ENCODE peak calls at places on chromosomes 6 and 20, in five cellular contexts. R is activated T-cell treated with anti-CD3 and anti-CD28 coated beads for 24 hours, N is posterior cingulate gyrus, C is dermis microvascular lymphatic vessel endothelial cell, B is OCI-LY7. I is an unnamed sample.

GRCh38 chr6:20312581-20312980 is 89.1 kb upstream of the E2F3 start:
- DNase-seq in N (no peak), C (peak), B (no peak), R (no peak), I (peak)

GRCh38 chr6:72861059-72861458 is 239.2 kb downstream of the KCNQ5 start:
- DNase-seq in R (no peak), N (no peak), B (no peak), C (no peak), I (no peak)

GRCh38 chr20:40770564-40771307 is 81.7 kb upstream of the MAFB start:
- DNase-seq in R (no peak), B (no peak), C (no peak), N (no peak), I (no peak)

GRCh38 chr20:63330940-63331339 is 30.2 kb downstream of the CHRNA4 start:
- DNase-seq in N (no peak), C (no peak), R (no peak), B (no peak), I (peak)

GRCh38 chr20:40966103-40966502 is 62.5 kb upstream of the TOP1 start:
- DNase-seq in C (no peak), R (no peak), B (peak), N (no peak), I (no peak)

GRCh38 chr6:35896228-35896627 is 24.7 kb downstream of the SRPK1 start:
- DNase-seq in R (no peak), C (no peak), N (no peak), B (no peak), I (no peak)

GRCh38 chr6:20744911-20745557 is 210.8 kb downstream of the CDKAL1 start:
- DNase-seq in C (no peak), N (no peak), B (no peak), R (no peak), I (no peak)

GRCh38 chr20:34946661-34947060 is 8.9 kb downstream of the GSS start:
- DNase-seq in R (no peak), C (no peak), N (no peak), B (no peak), I (no peak)

GRCh38 chr6:76264466-76264865 is 192.0 kb upstream of the IMPG1 start:
- DNase-seq in C (no peak), R (no peak), N (no peak), B (no peak), I (no peak)

GRCh38 chr20:47502271-47502730 is 614 bp downstream of the NCOA3 start:
- DNase-seq in C (peak), N (peak), R (no peak), B (no peak), I (peak)

GRCh38 chr20:35660122-35660937 is 4.4 kb downstream of the CPNE1 start:
- DNase-seq in B (no peak), R (no peak), C (no peak), N (no peak), I (no peak)

GRCh38 chr6:53544050-53544499 is 826 bp downstream of the GCLC start:
- DNase-seq in C (peak), N (no peak), B (peak), R (peak), I (peak)

GRCh38 chr6:34901930-34902329 is 12.9 kb downstream of the ANKS1A start:
- DNase-seq in N (no peak), C (no peak), B (no peak), R (no peak), I (no peak)

GRCh38 chr6:47789553-47789952 is 7.7 kb downstream of the OPN5 start:
- DNase-seq in B (no peak), R (no peak), N (no peak), C (no peak), I (no peak)

GRCh38 chr20:24662286-24662685 is 192.9 kb downstream of the SYNDIG1 start:
- DNase-seq in B (no peak), C (no peak), R (no peak), N (no peak), I (no peak)

GRCh38 chr6:139230421-139230840 is 61.4 kb downstream of the TXLNB start:
- DNase-seq in N (no peak), C (peak), R (no peak), B (peak), I (peak)

GRCh38 chr20:46965477-46965876 is 70.8 kb downstream of the EYA2 start:
- DNase-seq in B (no peak), C (no peak), N (no peak), R (no peak), I (no peak)

GRCh38 chr6:144219056-144219685 is 66.0 kb upstream of the UTRN start:
- DNase-seq in C (peak), R (no peak), B (peak), N (no peak), I (peak)

GRCh38 chr6:30557683-30557981 is 537 bp downstream of the PRR3 start:
- DNase-seq in R (peak), C (no peak), N (no peak), B (peak), I (no peak)

I was measured in RPMI8226.